ENCODE peak calls at places on chromosomes 12 and 14, in five cellular contexts. One of them, this sample, is unnamed.

GRCh38 chr14:73059326-73059725 is 992 bp downstream of the RBM25 start:
- DNase-seq in lung: no peak
- DNase-seq in thyroid gland: no peak
- DNase-seq in heart right ventricle: no peak
- DNase-seq in fibroblast of lung: peak; percentile 44
- DNase-seq in this sample: no peak

GRCh38 chr12:49707812-49708147 is 575 bp upstream of the FMNL3 start:
- DNase-seq in lung: no peak
- DNase-seq in thyroid gland: no peak
- DNase-seq in heart right ventricle: no peak
- DNase-seq in fibroblast of lung: no peak
- DNase-seq in this sample: no peak

GRCh38 chr14:52235434-52235833 is 32.1 kb upstream of the PTGDR start:
- DNase-seq in lung: no peak
- DNase-seq in thyroid gland: no peak
- DNase-seq in heart right ventricle: no peak
- DNase-seq in fibroblast of lung: no peak
- DNase-seq in this sample: no peak

GRCh38 chr12:16153273-16153672 is 124.2 kb downstream of the SLC15A5 start:
- DNase-seq in lung: no peak
- DNase-seq in thyroid gland: no peak
- DNase-seq in heart right ventricle: no peak
- DNase-seq in fibroblast of lung: no peak
- DNase-seq in this sample: no peak

GRCh38 chr12:121114019-121114639 is 18.5 kb upstream of the P2RX7 start:
- DNase-seq in lung: no peak
- DNase-seq in thyroid gland: no peak
- DNase-seq in heart right ventricle: no peak
- DNase-seq in fibroblast of lung: peak; percentile 39
- DNase-seq in this sample: peak; percentile 61

GRCh38 chr12:89636054-89636775 is 72.4 kb downstream of the ATP2B1 start:
- DNase-seq in lung: no peak
- DNase-seq in thyroid gland: no peak
- DNase-seq in heart right ventricle: no peak
- DNase-seq in fibroblast of lung: peak; percentile 68
- DNase-seq in this sample: peak; percentile 74

GRCh38 chr14:105845725-105846309 is 319.4 kb downstream of the TMEM121 start:
- DNase-seq in lung: no peak
- DNase-seq in thyroid gland: no peak
- DNase-seq in heart right ventricle: no peak
- DNase-seq in fibroblast of lung: no peak
- DNase-seq in this sample: no peak

GRCh38 chr12:63782466-63782865 is 2.8 kb downstream of the RXYLT1 start:
- DNase-seq in lung: no peak
- DNase-seq in thyroid gland: no peak
- DNase-seq in heart right ventricle: no peak
- DNase-seq in fibroblast of lung: no peak
- DNase-seq in this sample: no peak

GRCh38 chr14:24911324-24912095 is 138.4 kb downstream of the STXBP6 start:
- DNase-seq in lung: no peak
- DNase-seq in thyroid gland: no peak
- DNase-seq in heart right ventricle: peak; percentile 13
- DNase-seq in fibroblast of lung: peak; percentile 77
- DNase-seq in this sample: peak; percentile 30

GRCh38 chr14:22412936-22413411 is 176.1 kb downstream of the DAD1 start:
- DNase-seq in lung: no peak
- DNase-seq in thyroid gland: no peak
- DNase-seq in heart right ventricle: no peak
- DNase-seq in fibroblast of lung: peak; percentile 91
- DNase-seq in this sample: no peak

GRCh38 chr14:39015964-39016577 is 87.0 kb downstream of the SEC23A start:
- DNase-seq in lung: no peak
- DNase-seq in thyroid gland: no peak
- DNase-seq in heart right ventricle: no peak
- DNase-seq in fibroblast of lung: peak; percentile 8
- DNase-seq in this sample: no peak

GRCh38 chr14:76883437-76883836 is 57.2 kb downstream of the LRRC74A start:
- DNase-seq in lung: no peak
- DNase-seq in thyroid gland: no peak
- DNase-seq in heart right ventricle: no peak
- DNase-seq in fibroblast of lung: no peak
- DNase-seq in this sample: no peak

GRCh38 chr12:122072031-122072970 is 6.3 kb upstream of the MLXIP start:
- DNase-seq in lung: no peak
- DNase-seq in thyroid gland: peak; percentile 86
- DNase-seq in heart right ventricle: peak; percentile 80
- DNase-seq in fibroblast of lung: peak; percentile 94
- DNase-seq in this sample: peak; percentile 54

GRCh38 chr14:61132894-61133293 is 148.2 kb downstream of the TMEM30B start:
- DNase-seq in lung: no peak
- DNase-seq in thyroid gland: no peak
- DNase-seq in heart right ventricle: no peak
- DNase-seq in fibroblast of lung: no peak
- DNase-seq in this sample: no peak

GRCh38 chr14:35927727-35928126 is 101.6 kb downstream of the BRMS1L start:
- DNase-seq in lung: no peak
- DNase-seq in thyroid gland: no peak
- DNase-seq in heart right ventricle: no peak
- DNase-seq in fibroblast of lung: peak; percentile 4
- DNase-seq in this sample: peak; percentile 22

GRCh38 chr14:94100847-94101246 is 9.7 kb upstream of the IFI27 start:
- DNase-seq in lung: no peak
- DNase-seq in thyroid gland: no peak
- DNase-seq in heart right ventricle: no peak
- DNase-seq in fibroblast of lung: peak; percentile 72
- DNase-seq in this sample: no peak

GRCh38 chr12:6361834-6362233 is 13.5 kb downstream of the SCNN1A start:
- DNase-seq in lung: no peak
- DNase-seq in thyroid gland: peak; percentile 66
- DNase-seq in heart right ventricle: no peak
- DNase-seq in fibroblast of lung: peak; percentile 45
- DNase-seq in this sample: no peak

GRCh38 chr12:74890237-74890599 is 319.4 kb downstream of the KCNC2 start:
- DNase-seq in lung: no peak
- DNase-seq in thyroid gland: peak; percentile 5
- DNase-seq in heart right ventricle: no peak
- DNase-seq in fibroblast of lung: peak; percentile 91
- DNase-seq in this sample: peak; percentile 93

GRCh38 chr14:31964979-31965734 is 111.9 kb upstream of the ARHGAP5 start:
- DNase-seq in lung: no peak
- DNase-seq in thyroid gland: no peak
- DNase-seq in heart right ventricle: no peak
- DNase-seq in fibroblast of lung: peak; percentile 30
- DNase-seq in this sample: no peak

GRCh38 chr14:32342151-32342853 is 13.2 kb downstream of the AKAP6 start:
- DNase-seq in lung: no peak
- DNase-seq in thyroid gland: no peak
- DNase-seq in heart right ventricle: no peak
- DNase-seq in fibroblast of lung: peak; percentile 24
- DNase-seq in this sample: peak; percentile 100

GRCh38 chr14:52307376-52307775 is 6.7 kb upstream of the PTGER2 start:
- DNase-seq in lung: no peak
- DNase-seq in thyroid gland: no peak
- DNase-seq in heart right ventricle: no peak
- DNase-seq in fibroblast of lung: no peak
- DNase-seq in this sample: no peak

DNA sequence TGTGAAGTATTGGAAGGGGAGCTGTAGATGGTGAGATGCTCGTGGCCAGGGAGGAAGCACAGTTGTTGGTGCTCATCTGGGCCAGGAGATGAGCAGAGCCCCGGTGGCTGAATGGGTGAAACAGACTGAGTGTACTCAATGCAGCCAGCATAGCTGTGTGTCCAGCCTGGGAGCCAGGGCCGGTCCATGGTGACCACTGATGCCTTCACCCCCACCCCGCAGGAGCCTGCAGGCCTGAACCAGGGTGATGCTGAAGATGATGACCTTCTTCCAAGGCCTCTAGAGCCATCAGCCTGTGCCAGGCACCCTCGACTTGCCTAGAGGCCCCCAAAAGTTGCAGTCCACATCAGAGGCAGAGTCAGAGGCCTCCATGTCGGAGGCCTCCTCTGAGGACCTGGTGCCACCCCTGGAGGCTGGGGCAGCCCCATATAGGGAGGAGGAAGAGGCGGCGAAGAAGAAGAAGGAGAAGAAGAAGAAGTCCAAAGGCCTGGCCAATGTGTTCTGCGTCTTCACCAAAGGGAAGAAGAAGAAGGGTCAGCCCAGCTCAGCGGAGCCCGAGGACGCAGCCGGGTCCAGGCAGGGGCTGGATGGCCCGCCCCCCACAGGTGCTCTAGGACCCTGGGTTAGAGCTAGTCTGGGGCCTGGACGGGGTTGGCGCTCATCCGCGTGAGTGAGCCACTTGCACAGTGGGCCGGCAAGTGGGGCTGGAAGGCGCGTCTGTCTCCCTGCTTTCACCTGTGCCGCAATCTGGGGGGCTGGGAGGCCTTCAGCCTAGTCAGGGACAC is 3.0 kb downstream of the TNFAIP2 start:
- DNase-seq in lung: no peak
- DNase-seq in thyroid gland: no peak
- DNase-seq in heart right ventricle: no peak
- DNase-seq in fibroblast of lung: no peak
- DNase-seq in this sample: no peak
- H3K4me1 ChIP-seq in lung: peaks cover 42% of the 10 kb centered on the region
- H3K4me1 ChIP-seq in thyroid gland: peaks cover 55% of the 10 kb centered on the region
- H3K4me1 ChIP-seq in heart right ventricle: peaks cover 92% of the 10 kb centered on the region
- H3K4me1 ChIP-seq in fibroblast of lung: peaks cover 32% of the 10 kb centered on the region
- H3K4me1 ChIP-seq in this sample: peaks cover 7% of the 10 kb centered on the region

GRCh38 chr12:29208060-29208459 is 59.0 kb downstream of the FAR2 start:
- DNase-seq in lung: no peak
- DNase-seq in thyroid gland: no peak
- DNase-seq in heart right ventricle: no peak
- DNase-seq in fibroblast of lung: no peak
- DNase-seq in this sample: no peak

GRCh38 chr12:29212682-29213397 is 63.8 kb downstream of the FAR2 start:
- DNase-seq in lung: no peak
- DNase-seq in thyroid gland: no peak
- DNase-seq in heart right ventricle: peak; percentile 14
- DNase-seq in fibroblast of lung: no peak
- DNase-seq in this sample: no peak

GRCh38 chr12:29208935-29209701 is 60.0 kb downstream of the FAR2 start:
- DNase-seq in lung: no peak
- DNase-seq in thyroid gland: no peak
- DNase-seq in heart right ventricle: no peak
- DNase-seq in fibroblast of lung: no peak
- DNase-seq in this sample: no peak

GRCh38 chr12:29207120-29207519 is 58.0 kb downstream of the FAR2 start:
- DNase-seq in lung: no peak
- DNase-seq in thyroid gland: no peak
- DNase-seq in heart right ventricle: no peak
- DNase-seq in fibroblast of lung: peak; percentile 24
- DNase-seq in this sample: no peak
- H3K27ac ChIP-seq in lung: no peak overlapping the region
- H3K27ac ChIP-seq in thyroid gland: no peak overlapping the region
- H3K27ac ChIP-seq in heart right ventricle: no peak overlapping the region
- H3K27ac ChIP-seq in fibroblast of lung: no peak overlapping the region
- H3K27ac ChIP-seq in this sample: no peak overlapping the region

GRCh38 chr12:30286345-30286926 is 409.2 kb downstream of the IPO8 start:
- DNase-seq in lung: no peak
- DNase-seq in thyroid gland: no peak
- DNase-seq in heart right ventricle: no peak
- DNase-seq in fibroblast of lung: peak; percentile 36
- DNase-seq in this sample: no peak
- TF ChIP-seq CTCF in lung: no peak
- TF ChIP-seq CTCF in thyroid gland: no peak
- TF ChIP-seq CTCF in heart right ventricle: no peak
- TF ChIP-seq CTCF in fibroblast of lung: peak; percentile 42
- TF ChIP-seq CTCF in this sample: peak; percentile 75

GRCh38 chr12:124500232-124501079 is 67.0 kb downstream of the NCOR2 start:
- DNase-seq in lung: no peak
- DNase-seq in thyroid gland: peak; percentile 76
- DNase-seq in heart right ventricle: no peak
- DNase-seq in fibroblast of lung: peak; percentile 92
- DNase-seq in this sample: peak; percentile 88
- H3K4me1 ChIP-seq in lung: peaks cover 28% of the 10 kb centered on the region
- H3K4me1 ChIP-seq in thyroid gland: peaks cover 33% of the 10 kb centered on the region
- H3K4me1 ChIP-seq in heart right ventricle: peaks cover 97% of the 10 kb centered on the region
- H3K4me1 ChIP-seq in fibroblast of lung: peaks cover 37% of the 10 kb centered on the region
- H3K4me1 ChIP-seq in this sample: peaks cover 27% of the 10 kb centered on the region

DNA sequence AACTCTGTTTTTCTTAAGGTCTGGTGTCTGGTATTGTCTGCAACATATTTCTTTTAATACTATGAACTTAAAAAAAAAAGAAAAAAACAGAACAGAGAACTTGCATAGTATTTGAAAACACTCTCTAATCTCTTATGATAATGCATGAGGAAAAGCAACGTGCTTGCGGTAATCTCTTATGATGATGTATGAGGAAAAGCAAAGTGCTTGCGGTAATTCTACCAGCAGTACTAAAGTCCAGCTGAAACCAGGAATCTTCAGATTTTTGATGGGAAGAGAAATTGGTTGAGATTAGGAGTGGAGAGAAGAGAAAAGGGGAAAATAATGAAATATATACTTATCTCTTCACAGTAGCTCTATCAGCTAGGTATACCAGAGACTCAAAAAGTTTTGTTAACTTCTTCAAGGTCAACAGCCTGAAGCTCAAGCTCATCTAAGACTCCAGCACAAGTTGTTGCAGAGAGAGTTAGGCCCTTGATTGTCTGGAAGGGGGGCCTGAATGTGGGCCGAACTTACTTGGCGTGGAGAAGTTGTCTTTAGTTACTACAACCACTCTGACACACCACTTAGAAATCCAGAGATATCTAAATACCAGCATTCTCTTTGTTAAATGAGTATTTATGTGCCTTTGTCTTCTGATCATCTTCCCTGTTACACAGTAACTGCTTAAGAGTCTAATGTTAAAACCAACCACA is 240.4 kb downstream of the PRKD1 start:
- DNase-seq in lung: no peak
- DNase-seq in thyroid gland: peak; percentile 54
- DNase-seq in heart right ventricle: no peak
- DNase-seq in fibroblast of lung: peak; percentile 31
- DNase-seq in this sample: no peak
- H3K27ac ChIP-seq in lung: no peak overlapping the region
- H3K27ac ChIP-seq in thyroid gland: no peak overlapping the region
- H3K27ac ChIP-seq in heart right ventricle: no peak overlapping the region
- H3K27ac ChIP-seq in fibroblast of lung: no peak overlapping the region
- H3K27ac ChIP-seq in this sample: no peak overlapping the region

GRCh38 chr12:23504043-23504442 is 445.4 kb downstream of the SOX5 start:
- DNase-seq in lung: no peak
- DNase-seq in thyroid gland: no peak
- DNase-seq in heart right ventricle: no peak
- DNase-seq in fibroblast of lung: no peak
- DNase-seq in this sample: no peak
- TF ChIP-seq CTCF in lung: no peak
- TF ChIP-seq CTCF in thyroid gland: no peak
- TF ChIP-seq CTCF in heart right ventricle: no peak
- TF ChIP-seq CTCF in fibroblast of lung: no peak
- TF ChIP-seq CTCF in this sample: no peak

GRCh38 chr14:68636597-68636996 is 156.3 kb downstream of the ZFP36L1 start:
- DNase-seq in lung: no peak
- DNase-seq in thyroid gland: peak; percentile 30
- DNase-seq in heart right ventricle: no peak
- DNase-seq in fibroblast of lung: no peak
- DNase-seq in this sample: no peak
- H3K4me1 ChIP-seq in lung: peaks cover 24% of the 10 kb centered on the region
- H3K4me1 ChIP-seq in thyroid gland: peaks cover 49% of the 10 kb centered on the region
- H3K4me1 ChIP-seq in heart right ventricle: peaks cover 69% of the 10 kb centered on the region
- H3K4me1 ChIP-seq in fibroblast of lung: peaks cover 25% of the 10 kb centered on the region
- H3K4me1 ChIP-seq in this sample: no peaks in the 10 kb centered on the region

GRCh38 chr14:102779574-102780315 is 2.5 kb downstream of the TRAF3 start:
- DNase-seq in lung: no peak
- DNase-seq in thyroid gland: no peak
- DNase-seq in heart right ventricle: no peak
- DNase-seq in fibroblast of lung: no peak
- DNase-seq in this sample: no peak
- H3K27ac ChIP-seq in lung: no peak overlapping the region
- H3K27ac ChIP-seq in thyroid gland: no peak overlapping the region
- H3K27ac ChIP-seq in heart right ventricle: no peak overlapping the region
- H3K27ac ChIP-seq in fibroblast of lung: no peak overlapping the region
- H3K27ac ChIP-seq in this sample: no peak overlapping the region